ENCODE peak calls at places on chromosome X, in five cellular contexts. Y is HepG2, G is AG10803, J is cardiac muscle cell, D is BE2C. Q is an unnamed sample.

GRCh38 chrX:131802836-131803626 is 220.1 kb upstream of the STK26 start:
- DNase-seq in Y (no peak), G (no peak), J (no peak), D (peak), Q (peak)

GRCh38 chrX:21683910-21684309 is 25.8 kb upstream of the KLHL34 start:
- DNase-seq in Y (no peak), G (peak), J (no peak), D (no peak), Q (peak)

GRCh38 chrX:134551365-134552095 is 91.6 kb downstream of the HPRT1 start:
- DNase-seq in Y (no peak), G (peak), J (peak), D (no peak), Q (peak)

GRCh38 chrX:49061490-49061889 is 2.7 kb downstream of the CCDC120 start:
- DNase-seq in Y (no peak), G (no peak), J (no peak), D (no peak), Q (no peak)

GRCh38 chrX:132612990-132613564 is 124.2 kb upstream of the MBNL3 start:
- DNase-seq in Y (no peak), G (peak), J (peak), D (peak), Q (peak)

GRCh38 chrX:65591206-65591605 is 56.6 kb upstream of the LAS1L start:
- DNase-seq in Y (no peak), G (no peak), J (no peak), D (no peak), Q (no peak)

GRCh38 chrX:101904996-101905395 is 26.8 kb downstream of the ZMAT1 start:
- DNase-seq in Y (no peak), G (no peak), J (no peak), D (no peak), Q (no peak)

GRCh38 chrX:41922125-41922521 is 1.2 kb downstream of the CASK start:
- DNase-seq in Y (no peak), G (peak), J (peak), D (peak), Q (peak)

GRCh38 chrX:16785247-16786138 is 773 bp upstream of the TXLNG start:
- DNase-seq in Y (no peak), G (no peak), J (no peak), D (no peak), Q (no peak)

GRCh38 chrX:10326578-10326977 is 169.8 kb downstream of the CLCN4 start:
- DNase-seq in Y (peak), G (peak), J (peak), D (peak), Q (peak)

GRCh38 chrX:40154229-40154852 is 56.6 kb upstream of the BCOR start:
- DNase-seq in Y (peak), G (no peak), J (peak), D (peak), Q (no peak)

GRCh38 chrX:12702509-12703091 is 88.6 kb upstream of the PRPS2 start:
- DNase-seq in Y (peak), G (no peak), J (peak), D (peak), Q (peak)

GRCh38 chrX:31128849-31129248 is 57.0 kb upstream of the FTHL17 start:
- DNase-seq in Y (no peak), G (no peak), J (no peak), D (no peak), Q (no peak)

GRCh38 chrX:143121471-143121870 is 95.7 kb downstream of the SPANXN4 start:
- DNase-seq in Y (no peak), G (no peak), J (no peak), D (no peak), Q (no peak)

GRCh38 chrX:108246304-108246954 is 154.9 kb downstream of the ATG4A start:
- DNase-seq in Y (peak), G (no peak), J (no peak), D (no peak), Q (no peak)
- TF ChIP-seq CTCF in Y (no peak), G (no peak), J (no peak), D (no peak), Q (no peak)

GRCh38 chrX:38563006-38563405 is 1.7 kb downstream of the TSPAN7 start:
- DNase-seq in Y (peak), G (no peak), J (no peak), D (no peak), Q (no peak)
- H3K4me3 ChIP-seq in Y (peak), G (no peak), J (no peak), D (peak), Q (no peak)

GRCh38 chrX:56783450-56783831 is 54.4 kb downstream of the NBDY start:
- DNase-seq in Y (no peak), G (no peak), J (no peak), D (no peak), Q (peak)
- TF ChIP-seq CTCF in Y (peak), G (no peak), J (no peak), D (no peak), Q (peak)

DNA sequence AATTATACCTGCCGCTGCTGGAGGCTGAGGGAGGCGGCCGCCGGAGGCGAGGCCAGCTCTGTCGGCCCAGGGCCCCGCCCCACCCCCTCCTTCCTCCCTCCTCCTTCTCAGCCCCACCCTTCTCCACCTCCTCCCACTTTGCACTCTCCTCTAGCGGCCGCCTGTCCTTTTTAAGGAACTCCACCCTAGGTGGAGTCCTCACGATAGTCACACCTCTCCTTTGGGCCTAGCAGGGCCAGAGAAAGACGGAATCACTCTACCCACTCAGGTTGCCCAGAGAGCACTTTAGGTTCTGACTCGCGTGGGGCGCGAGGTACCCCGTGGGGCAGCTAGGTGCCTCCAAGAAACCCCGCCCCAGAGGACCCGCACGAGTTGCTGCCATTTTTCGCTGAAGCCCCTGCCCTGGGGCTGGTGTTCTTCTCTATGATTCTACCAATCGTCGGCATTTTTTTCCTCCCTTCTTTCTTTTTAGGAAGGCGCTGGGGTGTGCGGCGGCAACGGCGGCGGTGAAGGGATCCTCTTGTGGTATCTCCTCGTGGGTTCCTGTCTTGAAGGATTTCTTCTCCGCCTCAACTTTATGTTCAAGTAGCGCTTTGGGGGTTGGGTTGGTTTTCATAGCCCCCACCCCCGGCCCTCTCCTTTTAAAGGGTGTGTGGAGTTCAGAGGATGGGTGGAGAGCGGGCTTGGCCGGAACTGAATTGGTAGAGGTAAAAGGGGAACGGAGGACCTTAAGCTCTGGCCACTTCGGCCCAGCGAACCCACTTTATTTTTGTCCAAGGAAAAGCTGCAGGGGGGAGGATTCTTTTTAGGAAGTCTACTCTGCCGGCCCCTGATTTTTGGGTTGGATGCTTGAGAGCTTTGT is at the start of gene KLF8:
- DNase-seq in Y (no peak), G (no peak), J (peak), D (no peak), Q (peak)
- H3K4me3 ChIP-seq in Y (no peak), G (peak), J (peak), D (no peak), Q (peak)

Q was measured in fibroblast of mammary gland.